ENCODE peak calls at places on chromosomes 6 and 20, in ten cellular contexts. X is fibroblast of lung, N is neural progenitor cell, C is colonic mucosa, K is psoas muscle, D is suprapubic skin, F is heart right ventricle, P is ovary, R is tibial artery, U is lower lobe of right lung. B is an unnamed sample.
A peak's percentile ranks its signal among the peaks of the same experiment; 100 is the strongest.

GRCh38 chr6:72950114-72950860 is 275.0 kb downstream of the KHDC1L start:
- DNase-seq in X (peak; percentile 93), N (no peak), C (no peak), K (no peak), D (no peak), F (no peak), P (no peak), R (no peak), U (no peak), B (no peak)

GRCh38 chr6:63690210-63690609 is 54.6 kb downstream of the PHF3 start:
- DNase-seq in X (no peak), N (no peak), C (no peak), K (no peak), D (no peak), F (no peak), P (no peak), R (no peak), U (no peak), B (no peak)

GRCh38 chr6:79650943-79651342 is 19.8 kb downstream of the SH3BGRL2 start:
- DNase-seq in X (no peak), N (no peak), C (no peak), K (no peak), D (no peak), F (no peak), P (no peak), R (no peak), U (no peak), B (no peak)

GRCh38 chr6:138605958-138606357 is 106.7 kb upstream of the NHSL1 start:
- DNase-seq in X (no peak), N (no peak), C (no peak), K (no peak), D (no peak), F (no peak), P (no peak), R (no peak), U (no peak), B (no peak)

GRCh38 chr20:2468581-2469407 is 1.8 kb downstream of the SNRPB start:
- DNase-seq in X (peak; percentile 23), N (no peak), C (no peak), K (no peak), D (no peak), F (no peak), P (no peak), R (no peak), U (no peak), B (no peak)

GRCh38 chr6:33419580-33420492 is at the start of gene SYNGAP1:
- DNase-seq in X (peak; percentile 73), N (peak; percentile 78), C (no peak), K (peak; percentile 60), D (no peak), F (peak; percentile 68), P (peak; percentile 86), R (peak; percentile 77), U (no peak), B (no peak)

GRCh38 chr6:151436300-151436699 is 15.6 kb downstream of the RMND1 start:
- DNase-seq in X (no peak), N (no peak), C (no peak), K (no peak), D (no peak), F (no peak), P (no peak), R (no peak), U (no peak), B (no peak)

GRCh38 chr20:50645253-50646068 is 45.9 kb downstream of the RIPOR3 start:
- DNase-seq in X (peak; percentile 99), N (peak; percentile 49), C (peak; percentile 67), K (peak; percentile 83), D (no peak), F (peak; percentile 75), P (peak; percentile 88), R (peak; percentile 79), U (peak; percentile 59), B (no peak)

GRCh38 chr6:87483929-87484328 is 11.2 kb downstream of the SLC35A1 start:
- DNase-seq in X (peak; percentile 15), N (peak; percentile 79), C (no peak), K (no peak), D (no peak), F (no peak), P (no peak), R (no peak), U (no peak), B (no peak)

GRCh38 chr6:138647006-138647405 is 126.6 kb upstream of the CCDC28A start:
- DNase-seq in X (peak; percentile 64), N (no peak), C (no peak), K (no peak), D (no peak), F (no peak), P (no peak), R (no peak), U (no peak), B (no peak)

GRCh38 chr6:159943101-159943632 is 25.7 kb upstream of the IGF2R start:
- DNase-seq in X (peak; percentile 72), N (no peak), C (no peak), K (peak; percentile 36), D (no peak), F (no peak), P (no peak), R (peak; percentile 74), U (no peak), B (no peak)

GRCh38 chr6:131281471-131282270 is 146.4 kb downstream of the AKAP7 start:
- DNase-seq in X (peak; percentile 79), N (peak; percentile 61), C (no peak), K (no peak), D (no peak), F (peak; percentile 20), P (no peak), R (peak; percentile 53), U (peak; percentile 51), B (peak; percentile 83)

DNA sequence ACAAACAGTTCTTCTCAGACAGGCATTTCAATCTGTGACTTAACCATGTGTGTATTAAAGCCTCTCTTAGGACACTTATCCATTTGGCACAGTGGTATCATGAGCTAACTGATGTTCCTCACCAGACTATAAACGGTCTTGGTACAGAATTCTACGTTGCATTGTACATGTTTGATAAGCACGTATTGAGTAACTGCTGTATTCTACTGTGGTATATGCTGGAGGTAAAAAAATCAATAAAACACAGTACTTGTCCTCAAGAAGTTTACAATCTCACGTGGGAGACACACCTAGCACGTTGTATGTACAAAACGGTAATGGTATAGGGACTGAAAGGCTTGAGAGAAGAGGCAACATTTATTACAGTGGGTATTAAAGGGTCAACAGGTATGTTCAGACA is 33.2 kb upstream of the FAM83C start:
- DNase-seq in X (no peak), N (no peak), C (no peak), K (no peak), D (no peak), F (no peak), P (no peak), R (no peak), U (no peak), B (no peak)
- H3K4me3 ChIP-seq in X (no peak overlapping the region), N (no peak overlapping the region), C (no peak overlapping the region), K (no peak overlapping the region), D (no peak overlapping the region), F (no peak overlapping the region), P (no peak overlapping the region), R (no peak overlapping the region), U (no peak overlapping the region), B (no peak overlapping the region)

DNA sequence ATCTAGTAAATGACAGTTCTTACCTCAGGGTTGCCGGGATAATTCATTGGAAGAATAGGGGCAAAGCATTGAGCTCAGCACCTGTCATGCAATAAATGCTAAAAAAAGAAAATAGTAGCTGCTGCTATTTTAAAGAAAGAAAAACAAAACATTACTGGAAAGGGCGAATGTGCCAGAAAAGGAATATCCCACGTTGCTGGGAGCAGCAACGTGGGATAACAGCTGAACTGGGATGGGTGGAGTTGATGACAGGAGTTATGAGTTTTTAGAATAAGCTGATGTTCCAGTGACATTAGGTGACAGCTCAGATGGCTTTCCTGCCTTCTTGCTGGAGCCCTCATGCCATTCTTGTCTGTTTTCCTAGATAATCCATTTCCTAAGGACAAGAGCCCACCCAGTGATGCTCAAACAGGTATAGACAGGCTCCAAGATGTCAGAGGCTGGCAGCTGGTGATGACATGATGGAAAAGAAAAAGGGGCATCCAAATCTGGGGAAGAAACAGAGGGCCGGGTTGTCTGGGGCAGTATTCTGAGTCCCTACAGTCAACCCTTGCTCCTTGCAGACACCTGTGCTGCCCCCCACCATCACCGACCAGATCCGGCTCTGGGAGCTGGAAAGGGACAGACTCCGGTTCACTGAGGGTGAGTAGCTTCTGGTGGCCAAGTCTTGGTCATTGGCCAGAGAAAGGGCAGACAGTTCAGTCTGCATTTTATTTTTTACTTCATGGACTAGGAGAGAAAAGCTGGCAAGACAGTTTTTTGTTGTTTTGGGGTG is 1.1 kb upstream of the VARS2 start:
- DNase-seq in X (no peak), N (no peak), C (no peak), K (no peak), D (no peak), F (no peak), P (no peak), R (no peak), U (peak; percentile 26), B (no peak)
- H3K4me1 ChIP-seq in X (peaks cover 14% of the 10 kb centered on the region), N (peaks cover 18% of the 10 kb centered on the region), C (peaks cover 6% of the 10 kb centered on the region), K (peaks cover 30% of the 10 kb centered on the region), D (peaks cover 36% of the 10 kb centered on the region), F (peaks cover 32% of the 10 kb centered on the region), P (peaks cover 9% of the 10 kb centered on the region), R (peaks cover 39% of the 10 kb centered on the region), U (peaks cover 54% of the 10 kb centered on the region), B (peaks cover 22% of the 10 kb centered on the region)

DNA sequence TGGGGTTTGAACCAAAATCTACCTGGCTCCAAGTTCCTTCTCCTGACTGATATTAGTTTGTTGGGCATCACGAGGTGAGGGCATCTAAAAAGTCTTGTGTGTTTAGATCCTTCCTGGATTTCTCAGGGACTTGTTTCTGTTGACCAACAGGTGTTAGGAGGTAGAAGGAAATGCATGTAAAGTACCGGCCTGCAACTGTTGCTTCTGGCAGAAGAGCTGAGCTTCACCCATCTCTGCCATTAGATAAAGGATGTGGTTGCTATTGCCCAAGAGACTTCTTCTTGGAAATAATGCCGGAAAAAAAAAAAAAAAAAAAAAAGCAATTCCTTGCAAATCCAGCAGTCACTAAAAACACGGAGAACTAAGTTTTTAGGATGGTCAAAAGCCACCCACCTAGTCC is 303.1 kb downstream of the CDH26 start:
- DNase-seq in X (no peak), N (no peak), C (no peak), K (no peak), D (no peak), F (no peak), P (no peak), R (no peak), U (no peak), B (no peak)
- H3K36me3 ChIP-seq in X (no peaks in the 10 kb centered on the region), N (no peaks in the 10 kb centered on the region), C (no peaks in the 10 kb centered on the region), K (no peaks in the 10 kb centered on the region), D (no peaks in the 10 kb centered on the region), F (no peaks in the 10 kb centered on the region), P (no peaks in the 10 kb centered on the region), R (no peaks in the 10 kb centered on the region), U (no peaks in the 10 kb centered on the region), B (no peaks in the 10 kb centered on the region)

DNA sequence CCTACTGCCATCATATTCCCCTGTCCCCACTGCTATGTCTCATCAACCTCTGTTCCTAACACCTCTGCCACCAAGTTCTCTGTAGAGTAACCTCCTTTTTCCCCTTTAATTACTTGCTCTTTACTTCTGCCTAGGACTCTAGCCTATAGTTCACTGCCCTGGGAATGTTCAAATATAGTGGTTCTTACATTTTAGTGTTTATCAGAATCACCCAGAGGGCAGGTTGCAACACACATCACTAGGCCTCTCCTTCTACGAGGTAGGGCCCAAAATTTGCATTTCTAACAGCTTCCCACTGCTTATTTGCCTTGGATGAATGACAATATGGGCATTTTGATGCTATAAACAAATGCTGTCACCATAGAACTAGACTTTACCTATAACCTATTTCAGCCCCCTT is 23.2 kb upstream of the C6orf141 start:
- DNase-seq in X (no peak), N (no peak), C (no peak), K (no peak), D (no peak), F (no peak), P (no peak), R (no peak), U (no peak), B (no peak)
- H3K4me3 ChIP-seq in X (no peak overlapping the region), N (no peak overlapping the region), C (no peak overlapping the region), K (no peak overlapping the region), D (no peak overlapping the region), F (no peak overlapping the region), P (no peak overlapping the region), R (no peak overlapping the region), U (no peak overlapping the region), B (no peak overlapping the region)